ENCODE peak calls at places on chromosomes 5 and 9, in seven cellular contexts. One of them, this sample, is unnamed.

GRCh38 chr5:126031989-126032716 is 391.1 kb upstream of the GRAMD2B start:
- DNase-seq in heart left ventricle: peak; percentile 73
- DNase-seq in WTC11: no peak
- DNase-seq in fibroblast of pulmonary artery: peak; percentile 82
- DNase-seq in tibial artery: peak; percentile 81
- DNase-seq in thyroid gland: peak; percentile 45
- DNase-seq in Peyer's patch: no peak
- DNase-seq in this sample: no peak

GRCh38 chr5:126848253-126848652 is 71.3 kb downstream of the LMNB1 start:
- DNase-seq in Peyer's patch: no peak
- DNase-seq in heart left ventricle: no peak
- DNase-seq in WTC11: no peak
- DNase-seq in tibial artery: no peak
- DNase-seq in thyroid gland: no peak
- DNase-seq in fibroblast of pulmonary artery: no peak
- DNase-seq in this sample: no peak

GRCh38 chr9:88532320-88532719 is 2.7 kb upstream of the NXNL2 start:
- DNase-seq in fibroblast of pulmonary artery: peak; percentile 46
- DNase-seq in heart left ventricle: no peak
- DNase-seq in tibial artery: no peak
- DNase-seq in WTC11: peak; percentile 88
- DNase-seq in thyroid gland: peak; percentile 23
- DNase-seq in Peyer's patch: no peak
- DNase-seq in this sample: no peak

GRCh38 chr5:171863928-171864327 is 78.3 kb downstream of the SMIM23 start:
- DNase-seq in tibial artery: no peak
- DNase-seq in fibroblast of pulmonary artery: peak; percentile 49
- DNase-seq in thyroid gland: no peak
- DNase-seq in Peyer's patch: no peak
- DNase-seq in heart left ventricle: no peak
- DNase-seq in WTC11: no peak
- DNase-seq in this sample: no peak

GRCh38 chr5:122415481-122416120 is 103.6 kb downstream of the SNCAIP start:
- DNase-seq in heart left ventricle: no peak
- DNase-seq in fibroblast of pulmonary artery: peak; percentile 81
- DNase-seq in Peyer's patch: peak; percentile 68
- DNase-seq in tibial artery: peak; percentile 70
- DNase-seq in thyroid gland: peak; percentile 47
- DNase-seq in WTC11: peak; percentile 71
- DNase-seq in this sample: peak; percentile 71

GRCh38 chr9:6973762-6974161 is 216.0 kb downstream of the KDM4C start:
- DNase-seq in Peyer's patch: no peak
- DNase-seq in fibroblast of pulmonary artery: peak; percentile 41
- DNase-seq in thyroid gland: no peak
- DNase-seq in tibial artery: no peak
- DNase-seq in WTC11: no peak
- DNase-seq in heart left ventricle: no peak
- DNase-seq in this sample: no peak

GRCh38 chr5:124706729-124707361 is 39.6 kb downstream of the ZNF608 start:
- DNase-seq in fibroblast of pulmonary artery: peak; percentile 15
- DNase-seq in WTC11: no peak
- DNase-seq in heart left ventricle: no peak
- DNase-seq in tibial artery: no peak
- DNase-seq in thyroid gland: peak; percentile 41
- DNase-seq in Peyer's patch: no peak
- DNase-seq in this sample: no peak

GRCh38 chr5:168931638-168932345 is 352.6 kb upstream of the PANK3 start:
- DNase-seq in Peyer's patch: no peak
- DNase-seq in thyroid gland: no peak
- DNase-seq in heart left ventricle: no peak
- DNase-seq in fibroblast of pulmonary artery: peak; percentile 55
- DNase-seq in WTC11: no peak
- DNase-seq in tibial artery: no peak
- DNase-seq in this sample: no peak

GRCh38 chr5:143516249-143516648 is 112.8 kb upstream of the NR3C1 start:
- DNase-seq in WTC11: no peak
- DNase-seq in fibroblast of pulmonary artery: no peak
- DNase-seq in heart left ventricle: no peak
- DNase-seq in thyroid gland: no peak
- DNase-seq in Peyer's patch: no peak
- DNase-seq in tibial artery: no peak
- DNase-seq in this sample: no peak

GRCh38 chr9:37026085-37026935 is 7.8 kb downstream of the PAX5 start:
- DNase-seq in fibroblast of pulmonary artery: no peak
- DNase-seq in Peyer's patch: no peak
- DNase-seq in tibial artery: no peak
- DNase-seq in thyroid gland: no peak
- DNase-seq in WTC11: peak; percentile 64
- DNase-seq in heart left ventricle: no peak
- DNase-seq in this sample: no peak

GRCh38 chr9:95147452-95147851 is 170.1 kb downstream of the FANCC start:
- DNase-seq in WTC11: no peak
- DNase-seq in heart left ventricle: no peak
- DNase-seq in tibial artery: no peak
- DNase-seq in Peyer's patch: no peak
- DNase-seq in fibroblast of pulmonary artery: no peak
- DNase-seq in thyroid gland: no peak
- DNase-seq in this sample: no peak

GRCh38 chr5:72324186-72324825 is 4.1 kb downstream of the PTCD2 start:
- DNase-seq in tibial artery: no peak
- DNase-seq in Peyer's patch: no peak
- DNase-seq in thyroid gland: no peak
- DNase-seq in heart left ventricle: no peak
- DNase-seq in WTC11: no peak
- DNase-seq in fibroblast of pulmonary artery: no peak
- DNase-seq in this sample: no peak

GRCh38 chr5:122896598-122897282 is 51.3 kb downstream of the SNX24 start:
- DNase-seq in heart left ventricle: no peak
- DNase-seq in tibial artery: no peak
- DNase-seq in Peyer's patch: no peak
- DNase-seq in fibroblast of pulmonary artery: peak; percentile 63
- DNase-seq in thyroid gland: no peak
- DNase-seq in WTC11: no peak
- DNase-seq in this sample: no peak

GRCh38 chr5:16726538-16726946 is 109.7 kb upstream of the RETREG1 start:
- DNase-seq in thyroid gland: no peak
- DNase-seq in Peyer's patch: no peak
- DNase-seq in fibroblast of pulmonary artery: peak; percentile 68
- DNase-seq in WTC11: no peak
- DNase-seq in tibial artery: no peak
- DNase-seq in heart left ventricle: no peak
- DNase-seq in this sample: no peak

GRCh38 chr5:60842859-60843692 is 993 bp downstream of the ELOVL7 start:
- DNase-seq in WTC11: peak; percentile 35
- DNase-seq in heart left ventricle: no peak
- DNase-seq in thyroid gland: peak; percentile 39
- DNase-seq in tibial artery: no peak
- DNase-seq in Peyer's patch: no peak
- DNase-seq in fibroblast of pulmonary artery: no peak
- DNase-seq in this sample: no peak

GRCh38 chr5:74017112-74017511 is 391.1 kb downstream of the ARHGEF28 start:
- DNase-seq in tibial artery: no peak
- DNase-seq in WTC11: no peak
- DNase-seq in Peyer's patch: no peak
- DNase-seq in fibroblast of pulmonary artery: no peak
- DNase-seq in thyroid gland: no peak
- DNase-seq in heart left ventricle: no peak
- DNase-seq in this sample: no peak

GRCh38 chr9:71909887-71910601 is 949 bp downstream of the ABHD17B start:
- DNase-seq in fibroblast of pulmonary artery: peak; percentile 23
- DNase-seq in heart left ventricle: peak; percentile 76
- DNase-seq in thyroid gland: peak; percentile 67
- DNase-seq in Peyer's patch: peak; percentile 74
- DNase-seq in WTC11: peak; percentile 74
- DNase-seq in tibial artery: peak; percentile 74
- DNase-seq in this sample: peak; percentile 66

GRCh38 chr5:150783422-150783928 is 4.9 kb downstream of the SMIM3 start:
- DNase-seq in fibroblast of pulmonary artery: peak; percentile 92
- DNase-seq in tibial artery: peak; percentile 83
- DNase-seq in WTC11: no peak
- DNase-seq in heart left ventricle: peak; percentile 69
- DNase-seq in Peyer's patch: peak; percentile 85
- DNase-seq in thyroid gland: peak; percentile 75
- DNase-seq in this sample: peak; percentile 27

GRCh38 chr5:50963647-50964584 is 297.5 kb downstream of the PARP8 start:
- DNase-seq in tibial artery: no peak
- DNase-seq in thyroid gland: peak; percentile 27
- DNase-seq in WTC11: no peak
- DNase-seq in Peyer's patch: no peak
- DNase-seq in fibroblast of pulmonary artery: no peak
- DNase-seq in heart left ventricle: no peak
- DNase-seq in this sample: no peak

GRCh38 chr9:77839459-77840140 is 191.5 kb upstream of the GNA14 start:
- DNase-seq in tibial artery: no peak
- DNase-seq in thyroid gland: no peak
- DNase-seq in Peyer's patch: no peak
- DNase-seq in WTC11: no peak
- DNase-seq in heart left ventricle: no peak
- DNase-seq in fibroblast of pulmonary artery: peak; percentile 78
- DNase-seq in this sample: no peak

GRCh38 chr9:112351184-112351583 is 17.8 kb upstream of the PTBP3 start:
- DNase-seq in Peyer's patch: no peak
- DNase-seq in thyroid gland: no peak
- DNase-seq in heart left ventricle: no peak
- DNase-seq in fibroblast of pulmonary artery: no peak
- DNase-seq in WTC11: no peak
- DNase-seq in tibial artery: no peak
- DNase-seq in this sample: no peak

GRCh38 chr9:34611811-34612787 is at the start of gene RPP25L:
- DNase-seq in heart left ventricle: peak; percentile 95
- DNase-seq in WTC11: peak; percentile 83
- DNase-seq in tibial artery: peak; percentile 93
- DNase-seq in Peyer's patch: peak; percentile 94
- DNase-seq in fibroblast of pulmonary artery: peak; percentile 84
- DNase-seq in thyroid gland: peak; percentile 82
- DNase-seq in this sample: peak; percentile 63

GRCh38 chr9:121326130-121326838 is 43.8 kb downstream of the STOM start:
- DNase-seq in thyroid gland: peak; percentile 55
- DNase-seq in WTC11: no peak
- DNase-seq in Peyer's patch: peak; percentile 72
- DNase-seq in fibroblast of pulmonary artery: peak; percentile 93
- DNase-seq in tibial artery: peak; percentile 99
- DNase-seq in heart left ventricle: peak; percentile 89
- DNase-seq in this sample: peak; percentile 92

GRCh38 chr9:126983767-126984166 is 69.2 kb downstream of the RALGPS1 start:
- DNase-seq in WTC11: no peak
- DNase-seq in heart left ventricle: no peak
- DNase-seq in Peyer's patch: no peak
- DNase-seq in thyroid gland: no peak
- DNase-seq in tibial artery: no peak
- DNase-seq in fibroblast of pulmonary artery: no peak
- DNase-seq in this sample: no peak

GRCh38 chr5:77224672-77225355 is 14.3 kb downstream of the PDE8B start:
- DNase-seq in WTC11: no peak
- DNase-seq in Peyer's patch: no peak
- DNase-seq in fibroblast of pulmonary artery: peak; percentile 22
- DNase-seq in tibial artery: no peak
- DNase-seq in thyroid gland: no peak
- DNase-seq in heart left ventricle: no peak
- DNase-seq in this sample: no peak

DNA sequence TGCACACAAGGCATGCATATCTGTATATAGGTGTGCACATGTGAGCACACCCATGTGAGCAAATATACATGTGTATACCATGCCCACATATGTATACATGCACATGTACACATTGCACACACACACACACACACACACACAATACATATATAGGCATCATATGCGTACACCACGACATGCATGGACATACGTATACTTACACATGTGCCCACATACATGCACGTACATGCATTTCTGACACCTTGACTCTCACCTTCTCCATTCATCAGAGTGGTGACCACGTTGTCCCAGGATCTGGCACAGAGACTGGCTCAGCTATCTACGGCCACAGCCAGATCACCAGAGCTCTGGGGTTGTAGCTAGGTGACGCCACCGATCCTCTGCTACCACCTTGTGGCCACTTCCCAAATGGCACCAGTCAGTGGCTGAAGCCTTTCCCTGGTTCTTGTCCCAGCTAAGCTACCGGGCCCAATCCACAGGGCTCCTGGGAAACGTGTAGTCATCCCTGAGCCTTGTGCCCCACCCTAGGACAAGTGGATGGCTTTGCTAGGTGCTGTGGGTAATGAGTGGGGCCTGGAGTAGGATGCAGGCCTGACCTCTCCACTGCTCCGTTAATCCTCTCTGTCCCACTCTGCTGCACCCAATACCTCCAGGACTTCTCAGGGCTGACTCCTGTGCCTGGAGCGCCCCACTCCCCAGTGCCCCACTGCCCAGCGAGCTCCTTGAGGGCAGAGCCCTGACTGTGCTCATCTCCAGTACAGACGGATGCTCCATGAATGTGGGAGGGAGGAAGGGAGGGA is 194.4 kb downstream of the RGS3 start:
- DNase-seq in Peyer's patch: peak; percentile 93
- DNase-seq in WTC11: peak; percentile 92
- DNase-seq in tibial artery: peak; percentile 90
- DNase-seq in fibroblast of pulmonary artery: peak; percentile 89
- DNase-seq in heart left ventricle: peak; percentile 88
- DNase-seq in thyroid gland: peak; percentile 87
- DNase-seq in this sample: peak; percentile 91
- TF ChIP-seq CTCF in Peyer's patch: peak; percentile 92
- TF ChIP-seq CTCF in WTC11: peak; percentile 83
- TF ChIP-seq CTCF in tibial artery: peak; percentile 97
- TF ChIP-seq CTCF in fibroblast of pulmonary artery: peak; percentile 99
- TF ChIP-seq CTCF in heart left ventricle: peak; percentile 97
- TF ChIP-seq CTCF in thyroid gland: peak; percentile 93
- TF ChIP-seq CTCF in this sample: peak; percentile 95

DNA sequence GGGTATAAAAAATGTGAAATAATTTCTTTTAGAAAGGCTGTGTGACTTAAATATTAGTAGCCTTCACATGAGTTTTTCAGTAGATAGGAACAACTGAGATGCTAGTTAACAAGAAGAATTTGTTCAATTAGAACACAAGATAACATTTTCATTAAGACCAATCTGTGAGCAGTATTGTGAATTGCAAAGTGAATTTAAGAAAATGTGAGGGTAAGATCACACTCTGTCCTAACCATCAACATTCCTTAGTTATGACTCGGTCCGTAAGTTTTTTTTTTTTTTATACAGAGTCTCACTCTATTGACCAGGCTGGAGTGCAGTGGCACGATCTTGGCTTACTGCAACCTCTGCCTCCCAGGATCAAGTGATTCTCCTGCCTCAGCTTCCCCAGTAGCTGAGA is 180.2 kb upstream of the EGFLAM start:
- DNase-seq in WTC11: no peak
- DNase-seq in Peyer's patch: no peak
- DNase-seq in heart left ventricle: no peak
- DNase-seq in tibial artery: no peak
- DNase-seq in fibroblast of pulmonary artery: no peak
- DNase-seq in thyroid gland: no peak
- DNase-seq in this sample: no peak
- TF ChIP-seq CTCF in WTC11: no peak
- TF ChIP-seq CTCF in Peyer's patch: no peak
- TF ChIP-seq CTCF in heart left ventricle: no peak
- TF ChIP-seq CTCF in tibial artery: no peak
- TF ChIP-seq CTCF in fibroblast of pulmonary artery: no peak
- TF ChIP-seq CTCF in thyroid gland: no peak
- TF ChIP-seq CTCF in this sample: no peak

GRCh38 chr9:12195456-12195855 is 497.7 kb upstream of the TYRP1 start:
- DNase-seq in heart left ventricle: no peak
- DNase-seq in Peyer's patch: no peak
- DNase-seq in fibroblast of pulmonary artery: no peak
- DNase-seq in WTC11: no peak
- DNase-seq in tibial artery: no peak
- DNase-seq in thyroid gland: no peak
- DNase-seq in this sample: no peak
- TF ChIP-seq CTCF in heart left ventricle: no peak
- TF ChIP-seq CTCF in Peyer's patch: no peak
- TF ChIP-seq CTCF in fibroblast of pulmonary artery: no peak
- TF ChIP-seq CTCF in WTC11: no peak
- TF ChIP-seq CTCF in tibial artery: no peak
- TF ChIP-seq CTCF in thyroid gland: no peak
- TF ChIP-seq CTCF in this sample: no peak

GRCh38 chr5:91245871-91246270 is 137.2 kb downstream of the ARRDC3 start:
- DNase-seq in thyroid gland: no peak
- DNase-seq in tibial artery: no peak
- DNase-seq in Peyer's patch: no peak
- DNase-seq in fibroblast of pulmonary artery: peak; percentile 28
- DNase-seq in WTC11: no peak
- DNase-seq in heart left ventricle: no peak
- DNase-seq in this sample: no peak
- TF ChIP-seq CTCF in thyroid gland: no peak
- TF ChIP-seq CTCF in tibial artery: no peak
- TF ChIP-seq CTCF in Peyer's patch: no peak
- TF ChIP-seq CTCF in fibroblast of pulmonary artery: no peak
- TF ChIP-seq CTCF in WTC11: no peak
- TF ChIP-seq CTCF in heart left ventricle: no peak
- TF ChIP-seq CTCF in this sample: no peak

This sample was measured in ascending aorta.